ENCODE peak calls at places on chromosomes 4 and X, in six cellular contexts. D is amygdala, R is GM04503, Q is iris pigment epithelial cell, F is colonic mucosa, W is PC-9. G is an unnamed sample.

GRCh38 chrX:75038925-75039324 is 113.7 kb upstream of the NEXMIF start:
- DNase-seq in Q (peak), W (no peak), F (no peak), R (no peak), D (no peak), G (peak)

GRCh38 chr4:145829629-145830395 is 108.8 kb downstream of the ZNF827 start:
- DNase-seq in R (no peak), D (no peak), W (no peak), Q (peak), F (no peak), G (peak)

GRCh38 chr4:107366900-107367299 is 330.8 kb upstream of the DKK2 start:
- DNase-seq in F (no peak), R (no peak), W (no peak), D (no peak), Q (no peak), G (no peak)

GRCh38 chr4:186554890-186555827 is at the start of gene MTNR1A:
- DNase-seq in R (no peak), W (no peak), Q (peak), F (peak), D (no peak), G (no peak)

GRCh38 chr4:54230479-54231418 is 1.7 kb downstream of the PDGFRA start:
- DNase-seq in F (peak), D (no peak), R (no peak), Q (peak), W (no peak), G (no peak)

GRCh38 chrX:4550018-4550417 is 836.6 kb upstream of the PRKX start:
- DNase-seq in D (no peak), F (no peak), Q (no peak), R (no peak), W (no peak), G (no peak)

GRCh38 chrX:12349201-12349600 is 210.9 kb downstream of the FRMPD4 start:
- DNase-seq in D (no peak), R (no peak), F (no peak), W (no peak), Q (no peak), G (no peak)

GRCh38 chrX:68826113-68826980 is 2.5 kb upstream of the EFNB1 start:
- DNase-seq in D (no peak), Q (no peak), F (peak), W (no peak), R (no peak), G (no peak)

GRCh38 chr4:164937576-164938270 is 39.7 kb downstream of the TRIM61 start:
- DNase-seq in R (no peak), F (no peak), D (no peak), Q (peak), W (no peak), G (no peak)

GRCh38 chrX:118974088-118974907 is at the start of gene LONRF3:
- DNase-seq in Q (peak), R (no peak), W (peak), F (peak), D (no peak), G (peak)

GRCh38 chrX:63561425-63561824 is 210.3 kb upstream of the SPIN4 start:
- DNase-seq in W (no peak), D (no peak), Q (peak), F (no peak), R (no peak), G (peak)

GRCh38 chr4:168360271-168360670 is 41.7 kb upstream of the DDX60 start:
- DNase-seq in D (no peak), W (no peak), Q (peak), F (no peak), R (no peak), G (no peak)

GRCh38 chrX:13340182-13340791 is 20.4 kb upstream of the ATXN3L start:
- DNase-seq in Q (no peak), R (peak), W (no peak), F (no peak), D (no peak), G (no peak)

GRCh38 chr4:127239902-127240575 is 392.7 kb upstream of the INTU start:
- DNase-seq in D (no peak), R (no peak), F (no peak), Q (no peak), W (no peak), G (no peak)

GRCh38 chrX:46588263-46588662 is 14.7 kb downstream of the CHST7 start:
- DNase-seq in W (no peak), R (no peak), Q (peak), D (no peak), F (no peak), G (no peak)

GRCh38 chrX:154040307-154040756 is 20.6 kb upstream of the IRAK1 start:
- DNase-seq in W (no peak), R (peak), Q (peak), D (no peak), F (no peak), G (no peak)

GRCh38 chr4:164768516-164768915 is 14.6 kb downstream of the SMIM31 start:
- DNase-seq in Q (peak), D (no peak), R (no peak), W (no peak), F (no peak), G (no peak)

GRCh38 chrX:154083134-154083517 is 14.4 kb downstream of the MECP2 start:
- DNase-seq in Q (no peak), R (no peak), W (no peak), D (no peak), F (no peak), G (no peak)

GRCh38 chr4:8217246-8217511 is 18.1 kb downstream of the SH3TC1 start:
- DNase-seq in D (no peak), W (no peak), F (no peak), Q (no peak), R (no peak), G (no peak)

GRCh38 chr4:53914313-53915016 is 149.9 kb downstream of the CHIC2 start:
- DNase-seq in Q (peak), W (peak), D (no peak), R (peak), F (no peak), G (no peak)

GRCh38 chr4:85402371-85402770 is 72.6 kb upstream of the ARHGAP24 start:
- DNase-seq in D (no peak), Q (peak), W (no peak), R (peak), F (no peak), G (no peak)

GRCh38 chrX:132367984-132368383 is 120.9 kb downstream of the MBNL3 start:
- DNase-seq in R (no peak), D (no peak), F (no peak), W (peak), Q (no peak), G (no peak)

GRCh38 chr4:184331155-184331995 is 113.7 kb upstream of the ENPP6 start:
- DNase-seq in Q (peak), W (peak), R (no peak), F (peak), D (no peak), G (peak)

GRCh38 chr4:38670061-38670894 is 6.3 kb downstream of the KLF3 start:
- DNase-seq in Q (no peak), R (no peak), D (no peak), W (no peak), F (peak), G (peak)

GRCh38 chrX:135688137-135688536 is 25.3 kb upstream of the CT45A1 start:
- DNase-seq in R (no peak), Q (no peak), W (no peak), D (no peak), F (no peak), G (no peak)